ENCODE peak calls at places on chromosomes 13 and 19, in five cellular contexts. One of them, this sample, is unnamed.

GRCh38 chr13:94886191-94886590 is 173.8 kb upstream of the SOX21 start:
- DNase-seq in mesenchymal stem cell: peak; percentile 59
- DNase-seq in lower lobe of right lung: no peak
- DNase-seq in CD4-positive, alpha-beta memory T cell: no peak
- DNase-seq in HFF-Myc: peak; percentile 6
- DNase-seq in this sample: no peak

GRCh38 chr13:40102854-40103253 is 447.4 kb downstream of the COG6 start:
- DNase-seq in CD4-positive, alpha-beta memory T cell: no peak
- DNase-seq in lower lobe of right lung: no peak
- DNase-seq in mesenchymal stem cell: peak; percentile 17
- DNase-seq in HFF-Myc: peak; percentile 10
- DNase-seq in this sample: no peak

GRCh38 chr19:15014579-15014978 is 34.7 kb upstream of the CASP14 start:
- DNase-seq in HFF-Myc: no peak
- DNase-seq in CD4-positive, alpha-beta memory T cell: no peak
- DNase-seq in lower lobe of right lung: no peak
- DNase-seq in mesenchymal stem cell: no peak
- DNase-seq in this sample: no peak

GRCh38 chr13:98171806-98172569 is 5.1 kb downstream of the RNF113B start:
- DNase-seq in lower lobe of right lung: no peak
- DNase-seq in CD4-positive, alpha-beta memory T cell: no peak
- DNase-seq in mesenchymal stem cell: peak; percentile 54
- DNase-seq in HFF-Myc: no peak
- DNase-seq in this sample: no peak

GRCh38 chr13:113751491-113751890 is 7.5 kb upstream of the TMEM255B start:
- DNase-seq in lower lobe of right lung: no peak
- DNase-seq in HFF-Myc: no peak
- DNase-seq in mesenchymal stem cell: no peak
- DNase-seq in CD4-positive, alpha-beta memory T cell: no peak
- DNase-seq in this sample: no peak

GRCh38 chr13:79402679-79403078 is 3.4 kb downstream of the RBM26 start:
- DNase-seq in mesenchymal stem cell: no peak
- DNase-seq in lower lobe of right lung: no peak
- DNase-seq in HFF-Myc: no peak
- DNase-seq in CD4-positive, alpha-beta memory T cell: no peak
- DNase-seq in this sample: no peak

GRCh38 chr19:56079609-56080008 is 41.5 kb downstream of the ZNF787 start:
- DNase-seq in CD4-positive, alpha-beta memory T cell: no peak
- DNase-seq in HFF-Myc: no peak
- DNase-seq in lower lobe of right lung: no peak
- DNase-seq in mesenchymal stem cell: no peak
- DNase-seq in this sample: no peak

GRCh38 chr13:111556496-111556895 is 236.1 kb downstream of the TEX29 start:
- DNase-seq in lower lobe of right lung: no peak
- DNase-seq in HFF-Myc: no peak
- DNase-seq in CD4-positive, alpha-beta memory T cell: no peak
- DNase-seq in mesenchymal stem cell: no peak
- DNase-seq in this sample: no peak

GRCh38 chr13:90168953-90169352 is 1178.5 kb upstream of the MIR17HG start:
- DNase-seq in HFF-Myc: no peak
- DNase-seq in CD4-positive, alpha-beta memory T cell: no peak
- DNase-seq in lower lobe of right lung: no peak
- DNase-seq in mesenchymal stem cell: no peak
- DNase-seq in this sample: no peak

GRCh38 chr19:38869836-38870607 is 8.1 kb downstream of the RINL start:
- DNase-seq in mesenchymal stem cell: peak; percentile 65
- DNase-seq in CD4-positive, alpha-beta memory T cell: peak; percentile 93
- DNase-seq in HFF-Myc: peak; percentile 31
- DNase-seq in lower lobe of right lung: peak; percentile 95
- DNase-seq in this sample: peak; percentile 94

GRCh38 chr19:33758541-33759013 is 38.1 kb upstream of the KCTD15 start:
- DNase-seq in lower lobe of right lung: peak; percentile 68
- DNase-seq in HFF-Myc: no peak
- DNase-seq in mesenchymal stem cell: no peak
- DNase-seq in CD4-positive, alpha-beta memory T cell: no peak
- DNase-seq in this sample: no peak

GRCh38 chr13:91045351-91046034 is 302.0 kb upstream of the MIR17HG start:
- DNase-seq in HFF-Myc: no peak
- DNase-seq in mesenchymal stem cell: peak; percentile 17
- DNase-seq in CD4-positive, alpha-beta memory T cell: no peak
- DNase-seq in lower lobe of right lung: no peak
- DNase-seq in this sample: peak; percentile 7

GRCh38 chr19:51065221-51065960 is 499 bp upstream of the KLK13 start:
- DNase-seq in lower lobe of right lung: no peak
- DNase-seq in HFF-Myc: no peak
- DNase-seq in mesenchymal stem cell: no peak
- DNase-seq in CD4-positive, alpha-beta memory T cell: no peak
- DNase-seq in this sample: no peak

GRCh38 chr19:18659281-18660050 is 22.6 kb downstream of the KLHL26 start:
- DNase-seq in CD4-positive, alpha-beta memory T cell: no peak
- DNase-seq in lower lobe of right lung: no peak
- DNase-seq in HFF-Myc: no peak
- DNase-seq in mesenchymal stem cell: peak; percentile 43
- DNase-seq in this sample: no peak

GRCh38 chr19:14383898-14384669 is 2.8 kb downstream of the ADGRE5 start:
- DNase-seq in CD4-positive, alpha-beta memory T cell: no peak
- DNase-seq in mesenchymal stem cell: peak; percentile 83
- DNase-seq in HFF-Myc: no peak
- DNase-seq in lower lobe of right lung: peak; percentile 65
- DNase-seq in this sample: peak; percentile 90

GRCh38 chr13:99119686-99120085 is 81.0 kb upstream of the UBAC2 start:
- DNase-seq in mesenchymal stem cell: no peak
- DNase-seq in HFF-Myc: no peak
- DNase-seq in lower lobe of right lung: no peak
- DNase-seq in CD4-positive, alpha-beta memory T cell: peak; percentile 22
- DNase-seq in this sample: peak; percentile 8

GRCh38 chr13:20401958-20402856 is 123.5 kb downstream of the CRYL1 start:
- DNase-seq in HFF-Myc: no peak
- DNase-seq in lower lobe of right lung: no peak
- DNase-seq in mesenchymal stem cell: peak; percentile 30
- DNase-seq in CD4-positive, alpha-beta memory T cell: no peak
- DNase-seq in this sample: no peak

GRCh38 chr19:18725755-18726416 is 42.4 kb downstream of the CRTC1 start:
- DNase-seq in mesenchymal stem cell: no peak
- DNase-seq in HFF-Myc: no peak
- DNase-seq in lower lobe of right lung: no peak
- DNase-seq in CD4-positive, alpha-beta memory T cell: no peak
- DNase-seq in this sample: no peak

GRCh38 chr13:46172531-46172991 is 9.4 kb downstream of the LCP1 start:
- DNase-seq in HFF-Myc: no peak
- DNase-seq in CD4-positive, alpha-beta memory T cell: peak; percentile 78
- DNase-seq in lower lobe of right lung: no peak
- DNase-seq in mesenchymal stem cell: no peak
- DNase-seq in this sample: peak; percentile 83

GRCh38 chr13:113548171-113548641 is 36.3 kb upstream of the TFDP1 start:
- DNase-seq in HFF-Myc: no peak
- DNase-seq in CD4-positive, alpha-beta memory T cell: no peak
- DNase-seq in lower lobe of right lung: peak; percentile 38
- DNase-seq in mesenchymal stem cell: no peak
- DNase-seq in this sample: no peak

GRCh38 chr13:110539894-110540293 is 21.6 kb downstream of the RAB20 start:
- DNase-seq in lower lobe of right lung: no peak
- DNase-seq in CD4-positive, alpha-beta memory T cell: no peak
- DNase-seq in mesenchymal stem cell: peak; percentile 21
- DNase-seq in HFF-Myc: no peak
- DNase-seq in this sample: no peak

GRCh38 chr13:77751513-77752456 is 54.3 kb downstream of the SLAIN1 start:
- DNase-seq in lower lobe of right lung: peak; percentile 42
- DNase-seq in mesenchymal stem cell: peak; percentile 56
- DNase-seq in CD4-positive, alpha-beta memory T cell: peak; percentile 61
- DNase-seq in HFF-Myc: peak; percentile 14
- DNase-seq in this sample: peak; percentile 77
- H3K4me3 ChIP-seq in lower lobe of right lung: no peak overlapping the region
- H3K4me3 ChIP-seq in mesenchymal stem cell: no peak overlapping the region
- H3K4me3 ChIP-seq in CD4-positive, alpha-beta memory T cell: no peak overlapping the region
- H3K4me3 ChIP-seq in HFF-Myc: no peak overlapping the region
- H3K4me3 ChIP-seq in this sample: no peak overlapping the region

DNA sequence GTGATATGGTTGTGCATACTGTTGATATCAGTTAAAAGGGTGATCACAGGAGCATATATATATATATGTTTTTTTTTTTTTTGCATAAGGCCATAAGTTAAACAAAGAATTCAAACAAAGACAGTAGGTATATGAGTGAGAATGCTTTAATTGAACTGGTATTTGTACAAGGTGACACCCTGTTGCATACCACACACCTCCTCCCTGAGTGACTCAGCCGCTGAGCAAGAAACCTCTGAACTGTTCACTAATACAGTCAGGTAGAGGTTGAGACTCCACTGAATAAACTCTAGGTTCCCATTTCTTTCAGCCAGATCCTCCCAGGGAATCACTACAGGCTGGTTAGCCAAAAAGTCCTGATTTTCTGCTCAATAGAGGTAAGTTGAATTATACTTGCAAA is at the start of gene SCEL:
- DNase-seq in lower lobe of right lung: no peak
- DNase-seq in HFF-Myc: no peak
- DNase-seq in CD4-positive, alpha-beta memory T cell: no peak
- DNase-seq in mesenchymal stem cell: no peak
- DNase-seq in this sample: no peak
- H3K4me3 ChIP-seq in lower lobe of right lung: peak within 1 kb of the TSS; percentile 14
- H3K4me3 ChIP-seq in HFF-Myc: no peak within 1 kb of the TSS
- H3K4me3 ChIP-seq in CD4-positive, alpha-beta memory T cell: no peak within 1 kb of the TSS
- H3K4me3 ChIP-seq in mesenchymal stem cell: no peak within 1 kb of the TSS
- H3K4me3 ChIP-seq in this sample: no peak within 1 kb of the TSS

DNA sequence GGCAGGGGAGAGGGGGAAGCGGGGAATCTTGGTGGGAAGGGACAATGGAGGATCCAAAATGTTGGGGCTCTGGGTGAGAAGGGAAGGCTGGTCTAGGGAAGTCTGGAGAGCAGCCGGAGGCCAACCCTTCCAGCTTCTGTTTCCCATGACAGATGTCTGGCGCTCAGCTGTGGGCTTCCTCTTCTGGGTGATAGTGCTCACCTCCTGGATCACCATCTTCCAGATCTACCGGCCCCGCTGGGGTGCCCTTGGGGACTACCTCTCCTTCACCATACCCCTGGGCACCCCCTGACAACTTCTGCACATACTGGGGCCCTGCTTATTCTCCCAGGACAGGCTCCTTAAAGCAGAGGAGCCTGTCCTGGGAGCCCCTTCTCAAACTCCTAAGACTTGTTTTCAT is 1.1 kb downstream of the PSENEN start:
- DNase-seq in CD4-positive, alpha-beta memory T cell: no peak
- DNase-seq in HFF-Myc: no peak
- DNase-seq in mesenchymal stem cell: no peak
- DNase-seq in lower lobe of right lung: no peak
- DNase-seq in this sample: no peak
- H3K4me3 ChIP-seq in CD4-positive, alpha-beta memory T cell: no peak overlapping the region
- H3K4me3 ChIP-seq in HFF-Myc: peak overlapping the region; percentile 96
- H3K4me3 ChIP-seq in mesenchymal stem cell: peak overlapping the region; percentile 30
- H3K4me3 ChIP-seq in lower lobe of right lung: peak overlapping the region; percentile 79
- H3K4me3 ChIP-seq in this sample: peak overlapping the region; percentile 90

GRCh38 chr19:40588110-40588854 is 11.6 kb downstream of the SHKBP1 start:
- DNase-seq in CD4-positive, alpha-beta memory T cell: no peak
- DNase-seq in lower lobe of right lung: no peak
- DNase-seq in HFF-Myc: no peak
- DNase-seq in mesenchymal stem cell: peak; percentile 39
- DNase-seq in this sample: no peak
- H3K4me3 ChIP-seq in CD4-positive, alpha-beta memory T cell: no peak overlapping the region
- H3K4me3 ChIP-seq in lower lobe of right lung: no peak overlapping the region
- H3K4me3 ChIP-seq in HFF-Myc: no peak overlapping the region
- H3K4me3 ChIP-seq in mesenchymal stem cell: no peak overlapping the region
- H3K4me3 ChIP-seq in this sample: no peak overlapping the region

This sample was measured in GM12865.